ENCODE peak calls at places on chromosomes 7 and 10, in seven cellular contexts. Q is PC-9, Z is AG09309, J is cardiac muscle cell, T is dorsolateral prefrontal cortex, V is PC-3, H is stomach. S is an unnamed sample.

GRCh38 chr7:914521-915194 is 38.3 kb downstream of the GET4 start:
- DNase-seq in Q (no peak), Z (no peak), J (no peak), T (no peak), V (no peak), H (no peak), S (no peak)

GRCh38 chr7:1662101-1662500 is 8.0 kb upstream of the ELFN1 start:
- DNase-seq in Q (no peak), Z (no peak), J (no peak), T (no peak), V (no peak), H (no peak), S (no peak)

GRCh38 chr10:97647556-97647955 is 7.1 kb downstream of the PI4K2A start:
- DNase-seq in Q (peak), Z (no peak), J (no peak), T (no peak), V (peak), H (no peak), S (no peak)

GRCh38 chr10:70751991-70752390 is 33.2 kb downstream of the TBATA start:
- DNase-seq in Q (no peak), Z (no peak), J (no peak), T (no peak), V (no peak), H (no peak), S (no peak)

GRCh38 chr10:102118867-102119266 is 1.3 kb downstream of the LDB1 start:
- DNase-seq in Q (no peak), Z (no peak), J (no peak), T (no peak), V (no peak), H (peak), S (peak)

GRCh38 chr10:6766061-6766460 is 186.0 kb upstream of the PRKCQ start:
- DNase-seq in Q (no peak), Z (peak), J (no peak), T (no peak), V (no peak), H (no peak), S (no peak)

GRCh38 chr10:86733260-86733671 is 23.2 kb upstream of the BMPR1A start:
- DNase-seq in Q (no peak), Z (no peak), J (peak), T (no peak), V (no peak), H (no peak), S (peak)

GRCh38 chr7:119935418-119936025 is 337.5 kb upstream of the KCND2 start:
- DNase-seq in Q (no peak), Z (no peak), J (peak), T (no peak), V (peak), H (no peak), S (no peak)

GRCh38 chr10:58436071-58436470 is 50.9 kb downstream of the TFAM start:
- DNase-seq in Q (peak), Z (no peak), J (no peak), T (no peak), V (peak), H (no peak), S (no peak)

GRCh38 chr7:129466796-129467195 is 32.6 kb downstream of the STRIP2 start:
- DNase-seq in Q (no peak), Z (no peak), J (no peak), T (no peak), V (no peak), H (no peak), S (no peak)

GRCh38 chr7:137895301-137896201 is 48.8 kb upstream of the DGKI start:
- DNase-seq in Q (no peak), Z (no peak), J (no peak), T (no peak), V (no peak), H (no peak), S (no peak)

GRCh38 chr7:8109196-8110022 is 140.8 kb downstream of the GLCCI1 start:
- DNase-seq in Q (peak), Z (peak), J (no peak), T (no peak), V (peak), H (no peak), S (no peak)

GRCh38 chr7:106071999-106072714 is 40.0 kb downstream of the SYPL1 start:
- DNase-seq in Q (peak), Z (no peak), J (peak), T (no peak), V (peak), H (peak), S (no peak)

GRCh38 chr10:77507313-77507712 is 130.3 kb downstream of the KCNMA1 start:
- DNase-seq in Q (no peak), Z (no peak), J (no peak), T (no peak), V (peak), H (no peak), S (no peak)

GRCh38 chr7:64959072-64959747 is 31.6 kb downstream of the ZNF117 start:
- DNase-seq in Q (no peak), Z (no peak), J (no peak), T (no peak), V (no peak), H (no peak), S (no peak)

GRCh38 chr10:25934673-25935139 is 677 bp downstream of the MYO3A start:
- DNase-seq in Q (no peak), Z (no peak), J (peak), T (no peak), V (no peak), H (no peak), S (peak)

GRCh38 chr7:81410471-81411117 is 359.3 kb downstream of the HGF start:
- DNase-seq in Q (no peak), Z (no peak), J (no peak), T (no peak), V (peak), H (no peak), S (no peak)

GRCh38 chr7:135995751-135996150 is 18.6 kb upstream of the MTPN start:
- DNase-seq in Q (peak), Z (no peak), J (no peak), T (no peak), V (peak), H (no peak), S (no peak)

GRCh38 chr7:77276120-77276519 is 76.5 kb upstream of the FGL2 start:
- DNase-seq in Q (no peak), Z (no peak), J (no peak), T (no peak), V (no peak), H (no peak), S (no peak)

GRCh38 chr10:131381576-131381975 is 70.1 kb upstream of the TCERG1L start:
- DNase-seq in Q (no peak), Z (no peak), J (no peak), T (no peak), V (no peak), H (no peak), S (no peak)

GRCh38 chr7:51065766-51066165 is 250.8 kb downstream of the COBL start:
- DNase-seq in Q (no peak), Z (no peak), J (no peak), T (no peak), V (no peak), H (no peak), S (no peak)

GRCh38 chr7:92415225-92415624 is 32.1 kb upstream of the GATAD1 start:
- DNase-seq in Q (no peak), Z (no peak), J (no peak), T (no peak), V (no peak), H (no peak), S (no peak)

GRCh38 chr10:48245977-48246376 is 28.5 kb downstream of the FRMPD2 start:
- DNase-seq in Q (no peak), Z (no peak), J (no peak), T (no peak), V (no peak), H (no peak), S (no peak)

GRCh38 chr7:23787272-23787671 is 77.3 kb downstream of the STK31 start:
- DNase-seq in Q (peak), Z (no peak), J (no peak), T (no peak), V (no peak), H (no peak), S (no peak)

GRCh38 chr10:21191512-21191911 is 294.4 kb upstream of the NEBL start:
- DNase-seq in Q (peak), Z (no peak), J (no peak), T (no peak), V (peak), H (no peak), S (no peak)

GRCh38 chr10:31197886-31198285 is 121.1 kb upstream of the ZEB1 start:
- DNase-seq in Q (no peak), Z (no peak), J (no peak), T (no peak), V (peak), H (no peak), S (no peak)

GRCh38 chr7:137844690-137845425 is 1.9 kb downstream of the DGKI start:
- DNase-seq in Q (no peak), Z (no peak), J (peak), T (no peak), V (no peak), H (no peak), S (no peak)

GRCh38 chr7:47423196-47423595 is 158.7 kb downstream of the TNS3 start:
- DNase-seq in Q (no peak), Z (no peak), J (no peak), T (no peak), V (no peak), H (no peak), S (no peak)

GRCh38 chr7:116377721-116378120 is 121.8 kb upstream of the CAV2 start:
- DNase-seq in Q (no peak), Z (no peak), J (no peak), T (no peak), V (no peak), H (no peak), S (no peak)

GRCh38 chr10:31051703-31052102 is 20.0 kb upstream of the ZNF438 start:
- DNase-seq in Q (peak), Z (no peak), J (no peak), T (no peak), V (peak), H (no peak), S (no peak)

GRCh38 chr7:135180122-135180521 is 9.6 kb upstream of the CYREN start:
- DNase-seq in Q (no peak), Z (no peak), J (no peak), T (no peak), V (no peak), H (no peak), S (no peak)

GRCh38 chr7:155545348-155545747 is 1.0 kb downstream of the CNPY1 start:
- DNase-seq in Q (no peak), Z (no peak), J (no peak), T (no peak), V (no peak), H (no peak), S (no peak)
- TF ChIP-seq CTCF in Q (peak), Z (no peak), J (peak), T (no peak), V (peak), H (no peak), S (no peak)

DNA sequence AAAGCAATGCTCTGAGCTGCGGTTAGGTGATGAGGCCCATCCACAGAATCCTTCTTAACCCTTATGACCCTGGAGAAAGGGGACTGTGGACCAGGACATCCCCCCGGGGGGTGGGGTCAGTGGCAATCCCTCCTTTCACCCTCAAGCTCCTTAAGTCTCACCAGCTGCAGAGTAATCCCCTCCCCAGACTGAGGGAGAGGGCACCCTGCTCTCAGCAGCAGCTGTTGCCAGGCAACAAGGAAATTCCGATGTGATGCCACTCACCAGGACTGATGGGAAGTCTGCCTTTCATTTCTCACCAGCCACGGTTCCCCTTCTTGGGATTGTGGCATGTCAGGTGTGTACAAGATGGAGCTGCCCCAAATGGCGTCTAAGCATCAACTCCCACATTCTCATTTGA is 129.6 kb downstream of the DOCK1 start:
- DNase-seq in Q (no peak), Z (no peak), J (no peak), T (no peak), V (no peak), H (no peak), S (no peak)
- H3K4me3 ChIP-seq in Q (no peak), Z (no peak), J (no peak), T (no peak), V (no peak), H (no peak), S (no peak)

GRCh38 chr7:49660976-49661375 is 112.5 kb upstream of the VWC2 start:
- DNase-seq in Q (no peak), Z (no peak), J (no peak), T (no peak), V (no peak), H (no peak), S (no peak)
- TF ChIP-seq CTCF in Q (no peak), Z (no peak), J (no peak), T (no peak), V (no peak), H (no peak), S (no peak)

DNA sequence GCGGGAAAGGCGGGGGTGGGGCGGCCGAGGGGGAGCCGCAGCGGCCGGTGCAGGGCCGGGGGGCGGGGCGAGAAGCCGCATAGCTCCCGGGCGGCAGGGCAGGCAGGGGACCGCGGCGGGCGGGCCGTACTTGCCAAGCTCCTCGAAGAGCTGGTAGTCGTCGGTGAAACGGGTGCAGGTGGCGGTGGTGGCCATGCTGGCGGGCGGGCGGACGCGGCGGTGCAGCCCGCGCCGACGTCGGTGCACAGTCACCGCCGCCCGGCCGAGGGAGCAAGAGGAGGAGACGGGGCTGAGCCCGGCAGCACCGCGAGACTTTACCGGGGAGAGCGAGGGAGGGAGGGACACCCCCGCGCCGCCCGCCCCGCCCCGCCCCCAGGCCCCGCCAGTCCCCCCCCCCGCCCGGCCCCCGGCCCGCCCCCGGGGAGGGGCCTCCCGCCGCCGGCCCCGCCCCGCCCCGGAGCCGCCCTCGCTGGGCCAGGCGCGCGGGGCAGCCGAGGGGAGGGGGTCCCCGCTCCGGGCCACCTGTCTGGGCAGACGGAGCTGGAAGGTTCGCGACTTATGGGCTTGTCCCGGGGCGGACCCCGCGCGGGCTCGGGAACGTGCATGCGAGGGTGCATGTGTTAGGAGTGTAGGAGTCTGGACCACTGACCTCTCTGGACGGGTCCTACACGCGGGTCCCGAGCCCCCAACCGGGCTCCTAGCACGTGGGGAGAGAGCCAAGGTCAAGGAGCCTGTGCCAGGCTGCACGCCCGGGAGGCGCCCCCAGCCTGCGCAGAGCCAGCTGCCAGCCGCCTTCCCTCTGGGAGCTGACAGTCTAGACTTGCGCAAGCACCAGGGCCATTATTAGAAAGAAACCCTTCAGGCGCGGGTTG is at the start of gene CAMK2G:
- DNase-seq in Q (peak), Z (peak), J (peak), T (peak), V (peak), H (peak), S (peak)
- H3K4me3 ChIP-seq in Q (peak), Z (peak), J (peak), T (peak), V (peak), H (peak), S (peak)

GRCh38 chr7:44793919-44794715 is 2.4 kb upstream of the PPIA start:
- DNase-seq in Q (peak), Z (no peak), J (no peak), T (no peak), V (no peak), H (no peak), S (no peak)

GRCh38 chr7:44787762-44788161 is 8.7 kb upstream of the PPIA start:
- DNase-seq in Q (peak), Z (no peak), J (no peak), T (no peak), V (no peak), H (no peak), S (no peak)

GRCh38 chr7:44787041-44787440 is 9.4 kb upstream of the PPIA start:
- DNase-seq in Q (no peak), Z (no peak), J (no peak), T (no peak), V (no peak), H (no peak), S (no peak)

GRCh38 chr7:44789990-44790389 is 6.5 kb upstream of the PPIA start:
- DNase-seq in Q (no peak), Z (no peak), J (no peak), T (no peak), V (no peak), H (no peak), S (no peak)

DNA sequence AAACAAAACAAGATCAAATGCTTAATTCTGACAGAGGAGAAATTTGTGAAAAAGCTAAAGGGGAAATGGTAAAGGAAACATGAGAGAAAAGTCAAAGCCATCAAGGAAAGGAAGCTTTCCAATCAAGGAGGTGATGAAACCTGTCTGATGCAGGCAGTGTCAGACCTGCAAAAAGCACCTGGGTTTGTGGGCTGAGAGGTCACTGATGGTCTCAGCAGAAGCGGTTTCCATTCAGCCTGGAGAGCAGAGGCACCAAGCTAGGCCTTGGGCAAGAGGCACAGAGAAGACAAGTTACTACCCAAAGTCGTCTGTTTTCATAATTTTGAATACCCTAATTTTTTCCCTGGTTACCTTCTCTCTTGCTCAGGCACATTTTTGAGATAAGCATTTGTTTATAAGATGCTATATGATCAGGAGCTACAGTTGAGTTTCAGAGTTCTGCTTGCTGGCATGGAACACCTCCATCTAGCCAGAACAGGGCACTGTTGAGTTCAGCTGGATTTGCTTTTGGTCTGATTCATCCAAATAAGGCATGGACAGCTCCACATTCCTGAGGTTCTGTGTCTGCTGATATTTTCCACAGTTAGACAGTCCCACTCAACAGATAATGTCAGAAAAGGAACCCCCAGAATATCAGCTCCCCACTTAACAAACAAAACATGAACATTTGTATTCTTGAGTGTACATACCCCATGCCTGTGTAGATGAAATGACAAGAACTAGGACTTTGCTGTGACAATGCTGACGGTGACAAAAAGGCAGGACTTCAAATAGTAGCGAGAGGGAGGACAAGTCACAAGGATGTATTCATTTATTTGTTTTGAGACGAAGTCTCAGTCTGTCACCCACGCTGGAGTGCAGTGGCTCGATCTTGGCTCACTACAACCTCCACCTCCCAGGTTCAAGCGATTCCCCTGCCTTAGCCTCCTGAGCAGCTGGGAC is 4.9 kb upstream of the PPIA start:
- DNase-seq in Q (peak), Z (no peak), J (peak), T (no peak), V (no peak), H (no peak), S (no peak)
- TF ChIP-seq CTCF in Q (no peak), Z (peak), J (peak), T (no peak), V (peak), H (no peak), S (no peak)

DNA sequence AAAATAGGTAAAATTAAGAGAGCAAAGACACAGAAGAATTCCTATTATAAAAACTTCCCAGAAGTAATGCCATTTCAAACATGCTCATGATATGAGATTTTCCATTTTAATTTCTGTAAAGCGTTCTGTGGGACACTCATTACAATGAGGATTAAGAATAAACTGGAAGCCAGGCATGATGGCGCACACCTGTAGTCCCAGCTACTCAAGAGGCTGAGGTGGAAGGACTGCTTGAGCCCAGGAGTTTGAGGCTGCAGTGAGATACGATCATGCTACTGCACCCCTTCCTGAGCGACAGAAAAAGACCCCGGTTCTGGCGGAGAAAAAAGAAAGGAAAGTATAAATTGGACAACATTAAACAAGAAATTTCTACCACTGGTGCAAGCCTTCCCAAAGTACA is 1.5 kb downstream of the DNA2 start:
- DNase-seq in Q (no peak), Z (no peak), J (no peak), T (no peak), V (peak), H (no peak), S (no peak)
- H3K4me3 ChIP-seq in Q (peak), Z (peak), J (peak), T (no peak), V (peak), H (no peak), S (no peak)

GRCh38 chr10:82377608-82378007 is 502.6 kb downstream of the NRG3 start:
- DNase-seq in Q (no peak), Z (no peak), J (peak), T (no peak), V (no peak), H (no peak), S (no peak)
- TF ChIP-seq CTCF in Q (peak), Z (no peak), J (peak), T (peak), V (no peak), H (no peak), S (no peak)

S was measured in upper lobe of left lung.